ENCODE peak calls at places on chromosomes 5 and 9, in five cellular contexts. R is globus pallidus, F is midbrain, G is RPMI8226, Z is A172. B is an unnamed sample.

GRCh38 chr9:14813336-14814020 is 90.9 kb upstream of the CER1 start:
- DNase-seq in Z (peak), R (no peak), G (no peak), F (no peak), B (no peak)

GRCh38 chr5:142866563-142867275 is 96.5 kb downstream of the ARHGAP26 start:
- DNase-seq in R (no peak), Z (peak), F (peak), G (peak), B (peak)

GRCh38 chr5:128237504-128237903 is 153.9 kb downstream of the SLC12A2 start:
- DNase-seq in R (no peak), G (no peak), F (no peak), Z (peak), B (no peak)

GRCh38 chr9:134724231-134724911 is 82.8 kb downstream of the COL5A1 start:
- DNase-seq in G (peak), Z (no peak), F (no peak), R (no peak), B (no peak)

GRCh38 chr5:139131062-139131856 is 66.9 kb downstream of the SIL1 start:
- DNase-seq in Z (peak), R (peak), F (peak), G (no peak), B (peak)

GRCh38 chr5:92309336-92309991 is 926.3 kb upstream of the ARRDC3 start:
- DNase-seq in R (peak), Z (peak), G (peak), F (peak), B (peak)

GRCh38 chr5:134969166-134969565 is 1.5 kb downstream of the CATSPER3 start:
- DNase-seq in Z (no peak), R (no peak), G (no peak), F (no peak), B (no peak)

GRCh38 chr5:40198736-40199135 is 481.0 kb upstream of the PTGER4 start:
- DNase-seq in Z (peak), R (no peak), F (no peak), G (no peak), B (no peak)

GRCh38 chr9:128846680-128847030 is 17.1 kb upstream of the SPOUT1 start:
- DNase-seq in F (no peak), R (no peak), Z (no peak), G (no peak), B (no peak)

GRCh38 chr9:134206317-134207300 is 42.2 kb upstream of the RNU6ATAC start:
- DNase-seq in F (no peak), R (no peak), Z (no peak), G (no peak), B (no peak)

GRCh38 chr5:109394806-109395205 is 15.0 kb downstream of the PJA2 start:
- DNase-seq in F (no peak), R (no peak), G (no peak), Z (no peak), B (no peak)

GRCh38 chr9:14992025-14992424 is 81.8 kb upstream of the FREM1 start:
- DNase-seq in G (peak), Z (peak), R (no peak), F (no peak), B (peak)

GRCh38 chr5:143229896-143230675 is 173.4 kb downstream of the NR3C1 start:
- DNase-seq in Z (no peak), G (peak), F (no peak), R (peak), B (no peak)

GRCh38 chr9:87577746-87578145 is 80.1 kb downstream of the DAPK1 start:
- DNase-seq in R (no peak), F (no peak), Z (no peak), G (no peak), B (no peak)

GRCh38 chr5:1883120-1883924 is 597 bp upstream of the IRX4 start:
- DNase-seq in Z (no peak), F (no peak), R (no peak), G (peak), B (no peak)

GRCh38 chr9:71690058-71690691 is 78.1 kb downstream of the CEMIP2 start:
- DNase-seq in Z (no peak), R (no peak), G (peak), F (no peak), B (no peak)

GRCh38 chr5:66247176-66247960 is 103.3 kb downstream of the SREK1 start:
- DNase-seq in G (no peak), R (no peak), Z (peak), F (no peak), B (no peak)

GRCh38 chr9:109560470-109561132 is 62.5 kb upstream of the PTPN3 start:
- DNase-seq in F (no peak), R (peak), G (no peak), Z (no peak), B (peak)

GRCh38 chr9:25677301-25678146 is 720 bp downstream of the TUSC1 start:
- DNase-seq in R (peak), Z (peak), G (no peak), F (peak), B (peak)

GRCh38 chr5:73419414-73420390 is 28.9 kb downstream of the FOXD1 start:
- DNase-seq in Z (no peak), R (no peak), F (no peak), G (no peak), B (no peak)

GRCh38 chr5:33206962-33207506 is 233.7 kb upstream of the TARS1 start:
- DNase-seq in F (no peak), R (no peak), G (no peak), Z (no peak), B (no peak)

GRCh38 chr5:134466241-134467069 is 54.8 kb upstream of the CDKN2AIPNL start:
- DNase-seq in G (peak), Z (peak), F (peak), R (peak), B (peak)

GRCh38 chr5:144581044-144581443 is 410.4 kb downstream of the KCTD16 start:
- DNase-seq in F (no peak), G (no peak), R (no peak), Z (no peak), B (no peak)

GRCh38 chr9:123776856-123777560 is 152.9 kb downstream of the DENND1A start:
- DNase-seq in Z (no peak), R (no peak), G (no peak), F (no peak), B (peak)

GRCh38 chr5:132264546-132265335 is 7.2 kb downstream of the PDLIM4 start:
- DNase-seq in G (no peak), Z (no peak), R (no peak), F (no peak), B (no peak)

GRCh38 chr9:135329571-135330306 is 149.8 kb upstream of the PPP1R26 start:
- DNase-seq in F (no peak), Z (no peak), R (no peak), G (peak), B (no peak)

GRCh38 chr9:115018547-115019435 is 88.4 kb upstream of the TNFSF8 start:
- DNase-seq in G (no peak), Z (peak), R (no peak), F (no peak), B (no peak)

GRCh38 chr5:119367502-119368237 is 11.9 kb downstream of the TNFAIP8 start:
- DNase-seq in Z (peak), F (no peak), R (no peak), G (no peak), B (no peak)

GRCh38 chr5:143227301-143227700 is 176.2 kb downstream of the NR3C1 start:
- DNase-seq in G (no peak), Z (no peak), F (no peak), R (no peak), B (no peak)

GRCh38 chr5:150661086-150661485 is at the start of gene MYOZ3:
- DNase-seq in Z (no peak), G (no peak), F (no peak), R (no peak), B (no peak)

GRCh38 chr9:76257224-76257794 is 136.9 kb downstream of the RFK start:
- DNase-seq in R (no peak), Z (no peak), F (no peak), G (no peak), B (peak)

GRCh38 chr5:92050970-92051369 is 667.9 kb upstream of the ARRDC3 start:
- DNase-seq in F (no peak), R (no peak), Z (no peak), G (no peak), B (no peak)

GRCh38 chr5:23446436-23446835 is 61.0 kb upstream of the PRDM9 start:
- DNase-seq in F (no peak), Z (peak), R (peak), G (no peak), B (peak)

GRCh38 chr9:103867886-103868285 is 226.2 kb upstream of the SMC2 start:
- DNase-seq in Z (peak), G (no peak), F (no peak), R (no peak), B (no peak)

GRCh38 chr5:52661903-52662302 is 125.8 kb upstream of the ITGA1 start:
- DNase-seq in G (no peak), Z (no peak), R (no peak), F (no peak), B (no peak)

B was measured in pons.